ENCODE peak calls at places on chromosome 5, in four cellular contexts. One of them, this sample, is unnamed.

GRCh38 chr5:88688981-88689661 is 193.9 kb downstream of the MEF2C start:
- DNase-seq in PC-9: no peak
- DNase-seq in Peyer's patch: no peak
- DNase-seq in heart right ventricle: no peak
- DNase-seq in this sample: no peak

GRCh38 chr5:139705191-139705590 is 57.0 kb downstream of the CXXC5 start:
- DNase-seq in PC-9: no peak
- DNase-seq in Peyer's patch: no peak
- DNase-seq in heart right ventricle: no peak
- DNase-seq in this sample: no peak

GRCh38 chr5:159951387-159951786 is 35.1 kb downstream of the ADRA1B start:
- DNase-seq in PC-9: no peak
- DNase-seq in Peyer's patch: no peak
- DNase-seq in heart right ventricle: no peak
- DNase-seq in this sample: peak

GRCh38 chr5:82259172-82259800 is 18.9 kb downstream of the RPS23 start:
- DNase-seq in PC-9: no peak
- DNase-seq in Peyer's patch: no peak
- DNase-seq in heart right ventricle: no peak
- DNase-seq in this sample: peak

GRCh38 chr5:151174612-151175101 is 17.1 kb upstream of the ANXA6 start:
- DNase-seq in PC-9: no peak
- DNase-seq in Peyer's patch: no peak
- DNase-seq in heart right ventricle: no peak
- DNase-seq in this sample: peak

GRCh38 chr5:138274189-138274853 is at the start of gene GFRA3:
- DNase-seq in PC-9: no peak
- DNase-seq in Peyer's patch: no peak
- DNase-seq in heart right ventricle: no peak
- DNase-seq in this sample: peak

GRCh38 chr5:139698461-139699146 is 50.5 kb downstream of the CXXC5 start:
- DNase-seq in PC-9: peak
- DNase-seq in Peyer's patch: peak
- DNase-seq in heart right ventricle: peak
- DNase-seq in this sample: peak

GRCh38 chr5:132147663-132148062 is 74.1 kb downstream of the CSF2 start:
- DNase-seq in PC-9: no peak
- DNase-seq in Peyer's patch: no peak
- DNase-seq in heart right ventricle: no peak
- DNase-seq in this sample: no peak

GRCh38 chr5:133240425-133241091 is 188.7 kb downstream of the HSPA4 start:
- DNase-seq in PC-9: peak
- DNase-seq in Peyer's patch: peak
- DNase-seq in heart right ventricle: no peak
- DNase-seq in this sample: peak

GRCh38 chr5:139634028-139634325 is 14.2 kb upstream of the CXXC5 start:
- DNase-seq in PC-9: no peak
- DNase-seq in Peyer's patch: peak
- DNase-seq in heart right ventricle: no peak
- DNase-seq in this sample: no peak

GRCh38 chr5:125528881-125529280 is 782.4 kb upstream of the ZNF608 start:
- DNase-seq in PC-9: no peak
- DNase-seq in Peyer's patch: no peak
- DNase-seq in heart right ventricle: no peak
- DNase-seq in this sample: peak

GRCh38 chr5:134549714-134550113 is 24.2 kb downstream of the JADE2 start:
- DNase-seq in PC-9: no peak
- DNase-seq in Peyer's patch: no peak
- DNase-seq in heart right ventricle: no peak
- DNase-seq in this sample: no peak

GRCh38 chr5:82159014-82159413 is 119.1 kb downstream of the RPS23 start:
- DNase-seq in PC-9: no peak
- DNase-seq in Peyer's patch: no peak
- DNase-seq in heart right ventricle: no peak
- DNase-seq in this sample: no peak

GRCh38 chr5:14669975-14670374 is 5.5 kb downstream of the OTULIN start:
- DNase-seq in PC-9: no peak
- DNase-seq in Peyer's patch: no peak
- DNase-seq in heart right ventricle: no peak
- DNase-seq in this sample: peak

GRCh38 chr5:150485770-150486401 is 22.0 kb upstream of the NDST1 start:
- DNase-seq in PC-9: peak
- DNase-seq in Peyer's patch: peak
- DNase-seq in heart right ventricle: peak
- DNase-seq in this sample: peak

GRCh38 chr5:74064911-74065310 is 438.9 kb downstream of the ARHGEF28 start:
- DNase-seq in PC-9: no peak
- DNase-seq in Peyer's patch: no peak
- DNase-seq in heart right ventricle: no peak
- DNase-seq in this sample: no peak

GRCh38 chr5:157025093-157025698 is 33.7 kb downstream of the HAVCR1 start:
- DNase-seq in PC-9: no peak
- DNase-seq in Peyer's patch: peak
- DNase-seq in heart right ventricle: no peak
- DNase-seq in this sample: no peak

GRCh38 chr5:42021119-42021518 is 96.0 kb downstream of the FBXO4 start:
- DNase-seq in PC-9: no peak
- DNase-seq in Peyer's patch: no peak
- DNase-seq in heart right ventricle: no peak
- DNase-seq in this sample: no peak

GRCh38 chr5:15691536-15691935 is 191.6 kb downstream of the FBXL7 start:
- DNase-seq in PC-9: no peak
- DNase-seq in Peyer's patch: no peak
- DNase-seq in heart right ventricle: no peak
- DNase-seq in this sample: no peak

GRCh38 chr5:74266836-74267235 is 373.7 kb downstream of the ENC1 start:
- DNase-seq in PC-9: no peak
- DNase-seq in Peyer's patch: no peak
- DNase-seq in heart right ventricle: no peak
- DNase-seq in this sample: no peak

GRCh38 chr5:91384671-91385430 is 1.7 kb upstream of the ARRDC3 start:
- DNase-seq in PC-9: peak
- DNase-seq in Peyer's patch: peak
- DNase-seq in heart right ventricle: no peak
- DNase-seq in this sample: peak

GRCh38 chr5:140338336-140338735 is 8.1 kb downstream of the HBEGF start:
- DNase-seq in PC-9: no peak
- DNase-seq in Peyer's patch: no peak
- DNase-seq in heart right ventricle: no peak
- DNase-seq in this sample: no peak

GRCh38 chr5:115873392-115873791 is 31.7 kb downstream of the AP3S1 start:
- DNase-seq in PC-9: no peak
- DNase-seq in Peyer's patch: no peak
- DNase-seq in heart right ventricle: no peak
- DNase-seq in this sample: no peak

GRCh38 chr5:158456241-158456640 is 597.3 kb upstream of the CLINT1 start:
- DNase-seq in PC-9: no peak
- DNase-seq in Peyer's patch: no peak
- DNase-seq in heart right ventricle: no peak
- DNase-seq in this sample: no peak

GRCh38 chr5:180315762-180316212 is 23.9 kb upstream of the MAPK9 start:
- DNase-seq in PC-9: peak
- DNase-seq in Peyer's patch: peak
- DNase-seq in heart right ventricle: peak
- DNase-seq in this sample: peak

GRCh38 chr5:151048526-151048925 is 28.1 kb downstream of the GPX3 start:
- DNase-seq in PC-9: no peak
- DNase-seq in Peyer's patch: no peak
- DNase-seq in heart right ventricle: no peak
- DNase-seq in this sample: peak

GRCh38 chr5:67149933-67150523 is 46.6 kb downstream of the CD180 start:
- DNase-seq in PC-9: no peak
- DNase-seq in Peyer's patch: no peak
- DNase-seq in heart right ventricle: no peak
- DNase-seq in this sample: peak

DNA sequence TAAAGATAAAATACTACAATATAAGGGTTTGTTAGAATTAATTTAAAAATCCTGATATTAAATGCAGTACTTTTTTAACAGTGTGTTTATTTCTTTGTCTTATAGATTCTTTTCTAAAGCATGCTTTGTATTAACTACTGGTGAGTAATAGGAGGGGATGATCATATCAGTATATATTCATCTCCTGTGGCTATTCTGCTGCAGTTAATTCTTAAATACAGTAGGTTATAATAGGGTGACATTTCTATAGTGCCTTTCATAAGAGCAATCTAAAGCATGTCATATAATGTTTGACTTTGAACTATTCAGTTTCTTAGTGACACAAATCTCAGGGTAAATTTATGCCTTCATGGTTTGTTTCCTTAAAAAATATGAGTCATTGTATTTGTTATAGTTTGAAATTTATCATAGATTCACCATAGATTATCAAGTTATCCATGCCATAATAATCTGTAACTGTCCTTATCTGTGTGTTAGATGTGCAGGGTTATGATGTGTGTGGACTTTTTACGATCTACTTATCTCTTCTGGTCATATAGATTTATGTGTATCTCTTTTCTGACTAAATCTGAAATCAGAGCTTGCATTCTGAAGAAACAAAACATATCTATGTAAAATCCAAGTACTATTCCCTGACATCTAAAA is 1019.5 kb downstream of the NR2F1-AS1 start:
- DNase-seq in PC-9: no peak
- DNase-seq in Peyer's patch: no peak
- DNase-seq in heart right ventricle: no peak
- DNase-seq in this sample: no peak
- H3K4me3 ChIP-seq in PC-9: no peak
- H3K4me3 ChIP-seq in Peyer's patch: no peak
- H3K4me3 ChIP-seq in heart right ventricle: no peak
- H3K4me3 ChIP-seq in this sample: no peak

GRCh38 chr5:142800776-142801494 is 30.8 kb downstream of the ARHGAP26 start:
- DNase-seq in PC-9: no peak
- DNase-seq in Peyer's patch: peak
- DNase-seq in heart right ventricle: no peak
- DNase-seq in this sample: no peak
- H3K4me3 ChIP-seq in PC-9: no peak
- H3K4me3 ChIP-seq in Peyer's patch: no peak
- H3K4me3 ChIP-seq in heart right ventricle: no peak
- H3K4me3 ChIP-seq in this sample: no peak

GRCh38 chr5:143036146-143036927 is 266.2 kb downstream of the ARHGAP26 start:
- DNase-seq in PC-9: no peak
- DNase-seq in Peyer's patch: no peak
- DNase-seq in heart right ventricle: no peak
- DNase-seq in this sample: no peak

GRCh38 chr5:143037708-143038107 is 267.5 kb downstream of the ARHGAP26 start:
- DNase-seq in PC-9: no peak
- DNase-seq in Peyer's patch: no peak
- DNase-seq in heart right ventricle: no peak
- DNase-seq in this sample: no peak

GRCh38 chr5:143033535-143034260 is 263.5 kb downstream of the ARHGAP26 start:
- DNase-seq in PC-9: no peak
- DNase-seq in Peyer's patch: no peak
- DNase-seq in heart right ventricle: no peak
- DNase-seq in this sample: no peak

GRCh38 chr5:143040622-143041021 is 270.4 kb downstream of the ARHGAP26 start:
- DNase-seq in PC-9: no peak
- DNase-seq in Peyer's patch: no peak
- DNase-seq in heart right ventricle: no peak
- DNase-seq in this sample: no peak

DNA sequence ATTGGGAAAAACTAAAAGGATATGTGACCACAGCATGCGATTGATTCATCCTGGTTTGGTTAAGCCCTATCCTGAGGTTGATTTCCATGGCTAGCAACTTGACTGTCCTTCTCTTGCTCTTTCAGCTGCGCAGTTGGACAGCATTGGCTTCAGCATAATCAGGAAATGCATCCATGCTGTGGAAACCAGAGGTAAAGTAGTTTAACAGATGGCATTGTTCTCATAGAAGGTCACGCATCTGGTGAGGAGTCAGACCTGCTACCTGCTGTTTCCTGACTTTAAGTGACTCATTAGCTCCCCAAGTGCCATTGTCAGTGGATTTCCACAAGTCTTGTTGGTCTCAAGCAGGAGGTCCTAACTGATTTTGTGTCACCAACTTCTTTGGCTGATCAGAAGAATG is 266.9 kb downstream of the ARHGAP26 start:
- DNase-seq in PC-9: no peak
- DNase-seq in Peyer's patch: no peak
- DNase-seq in heart right ventricle: no peak
- DNase-seq in this sample: peak
- H3K4me3 ChIP-seq in PC-9: no peak
- H3K4me3 ChIP-seq in Peyer's patch: no peak
- H3K4me3 ChIP-seq in heart right ventricle: no peak
- H3K4me3 ChIP-seq in this sample: no peak

GRCh38 chr5:72390836-72391235 is 70.7 kb downstream of the PTCD2 start:
- DNase-seq in PC-9: no peak
- DNase-seq in Peyer's patch: no peak
- DNase-seq in heart right ventricle: no peak
- DNase-seq in this sample: no peak

GRCh38 chr5:72387985-72388384 is 67.8 kb downstream of the PTCD2 start:
- DNase-seq in PC-9: peak
- DNase-seq in Peyer's patch: no peak
- DNase-seq in heart right ventricle: no peak
- DNase-seq in this sample: peak

GRCh38 chr5:72386639-72387038 is 66.5 kb downstream of the PTCD2 start:
- DNase-seq in PC-9: no peak
- DNase-seq in Peyer's patch: no peak
- DNase-seq in heart right ventricle: no peak
- DNase-seq in this sample: no peak

GRCh38 chr5:72392326-72392733 is 72.2 kb downstream of the PTCD2 start:
- DNase-seq in PC-9: no peak
- DNase-seq in Peyer's patch: no peak
- DNase-seq in heart right ventricle: no peak
- DNase-seq in this sample: no peak

DNA sequence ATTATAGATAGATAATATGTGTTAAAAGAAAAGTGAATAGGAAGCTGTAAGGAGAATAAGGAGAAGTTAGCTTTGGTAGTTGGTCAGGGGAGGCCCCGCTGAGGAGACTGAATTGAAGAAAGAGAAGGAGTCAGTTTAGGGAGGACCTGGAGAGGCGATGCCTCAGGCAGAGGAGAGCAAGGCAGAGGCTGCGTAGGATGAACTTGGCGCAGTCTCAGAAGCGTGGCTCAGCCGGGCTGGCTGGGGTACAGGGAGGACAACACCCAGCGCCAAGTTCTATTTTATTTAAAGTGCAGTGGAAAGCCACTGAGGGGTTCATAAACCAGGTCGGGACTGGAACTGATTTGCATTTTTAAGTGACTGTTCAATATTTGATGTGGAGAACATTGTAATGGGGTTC is 68.5 kb downstream of the PTCD2 start:
- DNase-seq in PC-9: no peak
- DNase-seq in Peyer's patch: no peak
- DNase-seq in heart right ventricle: no peak
- DNase-seq in this sample: no peak
- H3K4me3 ChIP-seq in PC-9: no peak
- H3K4me3 ChIP-seq in Peyer's patch: no peak
- H3K4me3 ChIP-seq in heart right ventricle: no peak
- H3K4me3 ChIP-seq in this sample: no peak

GRCh38 chr5:135842737-135843136 is 8.3 kb downstream of the SLC25A48 start:
- DNase-seq in PC-9: no peak
- DNase-seq in Peyer's patch: no peak
- DNase-seq in heart right ventricle: no peak
- DNase-seq in this sample: no peak
- H3K4me3 ChIP-seq in PC-9: no peak
- H3K4me3 ChIP-seq in Peyer's patch: no peak
- H3K4me3 ChIP-seq in heart right ventricle: no peak
- H3K4me3 ChIP-seq in this sample: no peak